ENCODE peak calls at places on chromosome 1, in ten cellular contexts. M, A, K, G, L, U, C, Y, Z and O are unnamed samples.
A peak's percentile ranks its signal among the peaks of the same experiment; 100 is the strongest.

GRCh38 chr1:215543191-215543606 is 23.9 kb upstream of the KCTD3 start:
- DNase-seq in K (no peak), Y (no peak), A (no peak), Z (no peak), G (no peak), U (no peak), M (no peak), L (peak; percentile 68), C (no peak), O (no peak)

GRCh38 chr1:186813420-186813819 is 15.3 kb upstream of the PLA2G4A start:
- DNase-seq in A (no peak), M (no peak), G (no peak), Z (no peak), Y (no peak), K (no peak), L (no peak), C (no peak), U (no peak), O (no peak)

GRCh38 chr1:98203461-98203860 is 282.6 kb upstream of the DPYD start:
- DNase-seq in L (no peak), K (no peak), Y (no peak), Z (no peak), G (no peak), U (no peak), M (no peak), A (no peak), C (no peak), O (no peak)

GRCh38 chr1:48250572-48250971 is 28.1 kb downstream of the SLC5A9 start:
- DNase-seq in Z (no peak), Y (no peak), C (no peak), L (peak; percentile 82), K (no peak), A (no peak), G (no peak), U (no peak), M (no peak), O (no peak)

GRCh38 chr1:207081106-207081505 is 7.6 kb upstream of the C4BPB start:
- DNase-seq in C (no peak), G (no peak), Z (no peak), K (no peak), Y (no peak), L (no peak), U (no peak), A (no peak), M (no peak), O (no peak)

GRCh38 chr1:39683591-39684312 is 7.5 kb downstream of the HPCAL4 start:
- DNase-seq in C (no peak), G (no peak), K (no peak), L (no peak), Y (no peak), U (no peak), Z (no peak), A (no peak), M (no peak), O (no peak)

GRCh38 chr1:53368314-53369033 is 40.6 kb upstream of the LRP8 start:
- DNase-seq in Y (no peak), Z (peak; percentile 7), G (no peak), C (no peak), U (no peak), A (no peak), K (peak; percentile 33), L (no peak), M (no peak), O (no peak)

GRCh38 chr1:247324913-247325312 is 6.8 kb downstream of the ZNF496 start:
- DNase-seq in M (no peak), Z (no peak), U (no peak), Y (no peak), K (no peak), C (no peak), A (no peak), G (no peak), L (no peak), O (no peak)

GRCh38 chr1:167808104-167808503 is 86.3 kb downstream of the MPZL1 start:
- DNase-seq in U (no peak), C (no peak), Z (no peak), A (no peak), Y (no peak), L (no peak), M (no peak), K (no peak), G (no peak), O (peak; percentile 53)

GRCh38 chr1:232280910-232281309 is 349.0 kb downstream of the SIPA1L2 start:
- DNase-seq in K (no peak), Y (peak; percentile 59), C (no peak), U (no peak), L (no peak), G (no peak), Z (no peak), A (no peak), M (no peak), O (no peak)

GRCh38 chr1:96880626-96881025 is 159.0 kb downstream of the PTBP2 start:
- DNase-seq in U (no peak), G (no peak), K (no peak), C (no peak), M (no peak), Z (no peak), A (no peak), L (no peak), Y (no peak), O (no peak)

GRCh38 chr1:10901894-10902805 is 105.7 kb upstream of the CASZ1 start:
- DNase-seq in A (no peak), U (no peak), K (no peak), M (no peak), Z (no peak), C (no peak), G (no peak), L (no peak), Y (no peak), O (no peak)

GRCh38 chr1:208565761-208566440 is 321.7 kb upstream of the PLXNA2 start:
- DNase-seq in C (no peak), Y (no peak), U (no peak), K (no peak), M (no peak), G (no peak), L (no peak), A (no peak), Z (no peak), O (no peak)

GRCh38 chr1:161956097-161956496 is 67.6 kb downstream of the OLFML2B start:
- DNase-seq in A (no peak), M (no peak), Y (no peak), L (no peak), K (no peak), C (no peak), U (no peak), Z (no peak), G (no peak), O (no peak)

GRCh38 chr1:209642817-209643216 is 9.4 kb downstream of the LAMB3 start:
- DNase-seq in G (no peak), Z (no peak), C (no peak), U (no peak), M (no peak), L (no peak), K (no peak), A (no peak), Y (no peak), O (no peak)

GRCh38 chr1:199855580-199855979 is 171.9 kb upstream of the NR5A2 start:
- DNase-seq in C (no peak), L (no peak), A (no peak), Y (no peak), Z (no peak), M (no peak), K (no peak), G (no peak), U (no peak), O (peak; percentile 60)

GRCh38 chr1:214282696-214283225 is 1.8 kb downstream of the SMYD2 start:
- DNase-seq in A (no peak), K (no peak), Y (no peak), U (no peak), Z (no peak), L (no peak), C (no peak), G (no peak), M (no peak), O (no peak)